ENCODE peak calls at places on chromosomes 16 and 17, in four cellular contexts. X, P, A and N are unnamed samples.

GRCh38 chr17:48002920-48003685 is 32.2 kb downstream of the CDK5RAP3 start:
- DNase-seq in X (peak), P (no peak), A (peak), N (no peak)

GRCh38 chr17:10149573-10150399 is 48.6 kb downstream of the GAS7 start:
- DNase-seq in X (no peak), P (peak), A (no peak), N (no peak)

GRCh38 chr16:15644306-15644961 is 1.5 kb upstream of the MARF1 start:
- DNase-seq in X (peak), P (no peak), A (no peak), N (no peak)

GRCh38 chr17:9050801-9051401 is 29.6 kb downstream of the NTN1 start:
- DNase-seq in X (peak), P (no peak), A (peak), N (no peak)

GRCh38 chr16:74713325-74713724 is 12.7 kb upstream of the MLKL start:
- DNase-seq in X (no peak), P (no peak), A (no peak), N (no peak)

GRCh38 chr17:3748576-3748975 is 24.9 kb downstream of the HASPIN start:
- DNase-seq in X (no peak), P (no peak), A (no peak), N (no peak)

GRCh38 chr16:85019659-85020245 is 7.8 kb upstream of the KIAA0513 start:
- DNase-seq in X (no peak), P (no peak), A (no peak), N (no peak)

GRCh38 chr17:69711504-69711903 is 297.0 kb downstream of the MAP2K6 start:
- DNase-seq in X (no peak), P (no peak), A (no peak), N (no peak)

GRCh38 chr16:77499373-77500285 is 64.8 kb upstream of the ADAMTS18 start:
- DNase-seq in X (no peak), P (no peak), A (no peak), N (no peak)

GRCh38 chr17:31787857-31788570 is 71.0 kb downstream of the COPRS start:
- DNase-seq in X (no peak), P (no peak), A (no peak), N (no peak)

GRCh38 chr16:54216268-54217187 is 70.1 kb downstream of the IRX3 start:
- DNase-seq in X (no peak), P (no peak), A (no peak), N (no peak)

GRCh38 chr16:351804-352520 is 561 bp downstream of the AXIN1 start:
- DNase-seq in X (peak), P (no peak), A (no peak), N (no peak)

GRCh38 chr16:52191533-52192134 is 355.3 kb downstream of the TOX3 start:
- DNase-seq in X (peak), P (peak), A (peak), N (peak)

GRCh38 chr16:18782697-18783429 is 7.3 kb downstream of the RPS15A start:
- DNase-seq in X (no peak), P (no peak), A (no peak), N (no peak)

GRCh38 chr17:57603541-57603940 is 141.6 kb downstream of the CCDC182 start:
- DNase-seq in X (no peak), P (no peak), A (no peak), N (no peak)

GRCh38 chr16:1918312-1918889 is at the start of gene HS3ST6:
- DNase-seq in X (peak), P (no peak), A (no peak), N (no peak)

GRCh38 chr17:32882734-32883133 is 5.8 kb upstream of the MYO1D start:
- DNase-seq in X (no peak), P (no peak), A (no peak), N (no peak)

GRCh38 chr17:31486351-31487062 is 95.0 kb downstream of the RAB11FIP4 start:
- DNase-seq in X (no peak), P (no peak), A (no peak), N (no peak)

GRCh38 chr17:49515196-49515770 is 20.2 kb downstream of the NGFR start:
- DNase-seq in X (peak), P (peak), A (peak), N (no peak)

GRCh38 chr16:11668590-11669379 is 530 bp downstream of the SNN start:
- DNase-seq in X (peak), P (no peak), A (no peak), N (no peak)

DNA sequence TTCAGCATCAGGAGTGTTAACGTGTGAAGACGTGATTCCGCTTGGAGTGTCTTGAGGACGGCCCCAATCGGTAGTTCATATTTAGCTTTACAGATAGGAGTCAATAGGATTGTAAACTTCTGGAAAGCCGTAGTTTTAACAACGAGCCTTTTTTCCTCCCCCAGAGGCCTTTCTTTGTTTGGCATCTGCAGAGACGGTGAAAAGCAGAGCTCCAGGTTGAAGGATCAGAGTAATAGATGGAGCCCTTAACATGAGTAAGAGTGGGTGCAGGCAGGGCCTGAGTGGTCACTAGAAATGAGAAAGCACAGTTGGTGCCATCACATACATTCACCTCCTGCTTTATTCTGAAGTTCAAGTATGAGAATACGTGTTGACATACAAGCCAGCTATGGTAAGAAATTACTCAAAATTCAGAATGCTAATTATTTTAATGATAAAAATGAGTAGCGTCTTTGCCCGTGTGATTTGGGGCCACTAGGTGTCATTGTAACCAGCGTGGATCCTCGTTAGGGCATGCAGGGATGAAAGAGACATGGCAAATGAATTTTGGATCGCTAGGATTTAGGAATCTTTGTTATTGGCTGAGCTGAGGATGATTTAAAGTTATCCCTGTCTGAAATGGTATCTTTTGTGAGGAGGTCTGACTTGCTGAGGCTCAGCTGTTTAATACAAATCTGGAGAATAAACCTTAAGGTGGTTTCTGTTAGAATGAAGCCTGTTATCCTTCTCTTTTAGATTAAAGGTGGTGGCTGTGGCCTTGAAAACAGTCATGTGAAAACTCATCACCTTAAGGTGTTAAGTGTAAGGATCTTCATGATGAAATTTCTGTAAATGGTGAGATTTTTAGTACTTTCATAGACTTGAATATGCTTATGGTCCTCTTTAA is 18.6 kb downstream of the PRCD start:
- DNase-seq in X (peak), P (no peak), A (no peak), N (no peak)
- TF ChIP-seq CTCF in X (peak), P (peak), A (peak), N (peak)

GRCh38 chr16:14309001-14309886 is 238.1 kb downstream of the MRTFB start:
- DNase-seq in X (peak), P (peak), A (peak), N (peak)

GRCh38 chr16:14309906-14310305 is 238.8 kb downstream of the MRTFB start:
- DNase-seq in X (no peak), P (no peak), A (no peak), N (no peak)

GRCh38 chr16:14308357-14308723 is 237.2 kb downstream of the MRTFB start:
- DNase-seq in X (no peak), P (no peak), A (no peak), N (no peak)

GRCh38 chr16:14307623-14308356 is 236.7 kb downstream of the MRTFB start:
- DNase-seq in X (no peak), P (no peak), A (no peak), N (no peak)

DNA sequence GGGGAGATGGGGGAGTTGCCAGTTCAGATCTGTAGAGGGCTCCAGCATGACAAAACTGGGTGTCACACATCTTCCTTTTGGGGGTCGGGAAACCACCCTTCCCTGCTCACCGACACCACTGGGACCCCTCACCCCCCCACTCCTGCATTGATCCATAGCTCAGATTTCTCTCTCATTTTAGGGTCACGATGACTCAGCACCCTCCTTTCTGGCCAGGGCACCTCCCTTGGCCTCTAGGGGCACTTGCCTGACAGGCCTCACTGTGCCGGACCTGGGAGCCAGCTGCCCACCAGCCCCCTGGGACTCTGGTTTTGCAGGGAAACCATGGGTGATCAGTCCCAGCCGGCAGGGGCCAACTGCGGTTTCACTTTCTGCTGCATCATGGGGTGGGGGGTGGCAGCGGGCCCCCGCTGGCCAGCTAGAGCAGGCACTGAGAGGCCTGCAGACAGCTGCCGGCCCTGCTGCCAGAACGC is 239.4 kb downstream of the MRTFB start:
- DNase-seq in X (peak), P (peak), A (peak), N (no peak)
- TF ChIP-seq CTCF in X (peak), P (peak), A (peak), N (no peak)

GRCh38 chr17:50620848-50621247 is 13.8 kb upstream of the ABCC3 start:
- DNase-seq in X (peak), P (no peak), A (peak), N (no peak)
- TF ChIP-seq CTCF in X (peak), P (peak), A (peak), N (peak)

DNA sequence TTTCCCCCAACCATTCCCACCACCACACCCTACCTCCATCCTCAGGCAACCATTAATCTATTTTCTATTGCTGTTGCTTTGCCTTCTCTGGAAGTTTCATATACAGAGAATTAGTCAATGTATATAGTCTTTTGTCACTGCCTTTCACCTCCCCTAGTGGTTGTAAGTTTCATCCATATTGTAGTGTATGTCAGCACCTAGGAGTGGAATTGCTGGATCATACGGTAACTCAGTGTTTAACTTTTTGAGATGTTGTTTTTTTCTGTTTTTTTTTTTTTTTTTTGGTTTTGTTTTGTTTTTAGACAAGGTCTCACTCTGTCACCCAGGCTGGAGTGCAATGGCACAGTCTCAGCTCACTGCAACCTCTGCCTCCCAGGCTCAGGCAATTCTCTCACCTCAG is 16.9 kb downstream of the EEF2K start:
- DNase-seq in X (no peak), P (no peak), A (no peak), N (no peak)
- TF ChIP-seq CTCF in X (no peak), P (no peak), A (peak), N (no peak)

GRCh38 chr17:44844390-44844830 is 3.3 kb upstream of the HIGD1B start:
- DNase-seq in X (peak), P (no peak), A (no peak), N (no peak)
- TF ChIP-seq CTCF in X (no peak), P (no peak), A (peak), N (no peak)

GRCh38 chr17:65230040-65230439 is 92.9 kb downstream of the RGS9 start:
- DNase-seq in X (no peak), P (no peak), A (no peak), N (no peak)
- TF ChIP-seq CTCF in X (no peak), P (no peak), A (no peak), N (no peak)

GRCh38 chr17:81868674-81869220 is 2.4 kb downstream of the ARHGDIA start:
- DNase-seq in X (peak), P (no peak), A (peak), N (no peak)

GRCh38 chr17:81869221-81870154 is 1.6 kb downstream of the ARHGDIA start:
- DNase-seq in X (peak), P (no peak), A (peak), N (no peak)

GRCh38 chr17:81870155-81870977 is 771 bp downstream of the ARHGDIA start:
- DNase-seq in X (peak), P (no peak), A (peak), N (no peak)

GRCh38 chr17:81870978-81871386 is at the start of gene ARHGDIA:
- DNase-seq in X (peak), P (no peak), A (no peak), N (no peak)

DNA sequence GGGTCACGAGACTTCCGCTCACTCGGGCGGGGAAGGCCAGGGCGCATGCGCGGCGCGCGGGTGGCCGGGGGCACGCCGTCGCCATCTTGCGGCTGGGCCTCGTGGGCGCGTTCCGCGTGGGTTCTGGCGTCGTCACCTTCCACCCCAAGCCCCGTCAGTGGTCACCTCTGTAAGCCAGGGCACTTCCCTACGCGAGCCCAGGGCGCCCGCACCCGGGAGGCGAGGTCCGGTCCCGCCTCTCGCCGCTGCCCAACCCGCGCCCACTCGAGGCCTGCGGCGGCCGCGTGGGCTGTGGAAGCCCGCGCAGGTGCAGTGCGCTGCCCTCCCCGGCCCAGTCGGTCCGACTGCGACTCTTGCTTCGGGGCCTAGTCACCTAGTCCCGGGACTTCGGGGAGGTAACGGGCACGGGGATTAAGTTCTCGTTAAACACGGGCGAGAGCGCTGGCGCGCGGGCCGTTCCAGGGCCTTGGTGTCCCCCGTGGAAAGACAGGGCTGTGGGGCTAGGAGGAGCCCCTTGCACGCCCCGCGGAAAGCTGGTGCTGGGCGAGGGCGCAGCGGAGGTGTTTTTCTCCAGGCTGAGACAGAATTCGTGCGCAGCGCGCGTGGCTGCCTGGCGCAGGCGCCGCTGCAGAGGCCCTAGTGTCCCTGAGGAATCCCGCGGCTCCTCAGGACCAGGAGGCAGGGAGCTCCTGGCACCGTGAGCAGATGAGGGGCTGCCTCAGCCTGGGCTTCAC is 417 bp upstream of the ARHGDIA start:
- DNase-seq in X (peak), P (peak), A (peak), N (peak)
- TF ChIP-seq CTCF in X (peak), P (peak), A (peak), N (peak)

GRCh38 chr17:66485272-66485947 is 183.0 kb downstream of the PRKCA start:
- DNase-seq in X (no peak), P (no peak), A (no peak), N (no peak)
- TF ChIP-seq CTCF in X (no peak), P (no peak), A (no peak), N (no peak)

GRCh38 chr16:81823111-81823510 is 44.0 kb downstream of the PLCG2 start:
- DNase-seq in X (no peak), P (no peak), A (no peak), N (no peak)
- TF ChIP-seq CTCF in X (no peak), P (no peak), A (no peak), N (no peak)

GRCh38 chr16:50247906-50248608 is 18.3 kb upstream of the ADCY7 start:
- DNase-seq in X (no peak), P (no peak), A (no peak), N (no peak)
- TF ChIP-seq CTCF in X (no peak), P (no peak), A (no peak), N (no peak)